ENCODE peak calls at places on chromosome 12, in four cellular contexts. Z, I, F and Y are unnamed samples.

GRCh38 chr12:96208801-96209534 is 14.8 kb downstream of the ELK3 start:
- DNase-seq in Z (no peak), F (no peak), I (no peak), Y (no peak)

GRCh38 chr12:31346211-31346610 is 20.3 kb upstream of the SINHCAF start:
- DNase-seq in F (no peak), I (no peak), Z (no peak), Y (no peak)

GRCh38 chr12:125639826-125640225 is 574.6 kb downstream of the AACS start:
- DNase-seq in F (no peak), Z (no peak), I (no peak), Y (no peak)

GRCh38 chr12:4272976-4273650 is 449 bp upstream of the CCND2 start:
- DNase-seq in I (no peak), F (no peak), Z (peak; percentile 60), Y (no peak)

GRCh38 chr12:105212431-105212830 is 23.5 kb downstream of the APPL2 start:
- DNase-seq in I (no peak), Z (no peak), F (no peak), Y (no peak)

GRCh38 chr12:85260904-85261303 is 19.1 kb upstream of the ALX1 start:
- DNase-seq in I (no peak), F (no peak), Z (no peak), Y (no peak)

GRCh38 chr12:20404576-20405346 is 36.4 kb downstream of the PDE3A start:
- DNase-seq in F (no peak), Z (no peak), I (peak; percentile 45), Y (no peak)

GRCh38 chr12:87676726-87677125 is 352.5 kb downstream of the C12orf50 start:
- DNase-seq in I (no peak), Z (no peak), F (no peak), Y (no peak)

GRCh38 chr12:48105321-48105866 is 485 bp downstream of the SENP1 start:
- DNase-seq in Z (peak; percentile 70), F (peak; percentile 9), I (no peak), Y (peak; percentile 50)

GRCh38 chr12:3551386-3551785 is 60.4 kb downstream of the PRMT8 start:
- DNase-seq in F (no peak), Z (peak; percentile 53), I (peak; percentile 7), Y (no peak)

GRCh38 chr12:77924703-77925102 is 94.0 kb downstream of the NAV3 start:
- DNase-seq in I (no peak), Z (no peak), F (no peak), Y (no peak)

GRCh38 chr12:111314949-111315539 is 53.9 kb downstream of the PHETA1 start:
- DNase-seq in Z (no peak), F (no peak), I (no peak), Y (no peak)

GRCh38 chr12:109432842-109433304 is 44.2 kb downstream of the KCTD10 start:
- DNase-seq in F (peak; percentile 73), I (peak; percentile 98), Z (peak; percentile 89), Y (peak; percentile 70)

GRCh38 chr12:45669093-45669492 is 60.4 kb upstream of the ARID2 start:
- DNase-seq in I (no peak), Z (no peak), F (no peak), Y (no peak)

GRCh38 chr12:128534906-128535305 is 267.9 kb downstream of the TMEM132C start:
- DNase-seq in F (no peak), I (no peak), Z (no peak), Y (no peak)

GRCh38 chr12:130916251-130916911 is 37.3 kb upstream of the ADGRD1 start:
- DNase-seq in Z (no peak), F (no peak), I (peak; percentile 37), Y (no peak)

GRCh38 chr12:10363922-10364838 is 25.7 kb downstream of the KLRK1 start:
- DNase-seq in F (no peak), I (peak; percentile 67), Z (no peak), Y (no peak)

GRCh38 chr12:131615316-131616053 is 95.4 kb upstream of the SFSWAP start:
- DNase-seq in Z (no peak), I (no peak), F (no peak), Y (no peak)

GRCh38 chr12:34287986-34288962 is 266.0 kb downstream of the ALG10 start:
- DNase-seq in I (no peak), F (no peak), Z (no peak), Y (no peak)

GRCh38 chr12:7221486-7221885 is 32.0 kb downstream of the PEX5 start:
- DNase-seq in I (no peak), F (no peak), Z (no peak), Y (no peak)

GRCh38 chr12:2925322-2925995 is 33.7 kb upstream of the TEAD4 start:
- DNase-seq in Z (no peak), I (no peak), F (no peak), Y (no peak)

GRCh38 chr12:19288603-19289244 is 150.6 kb upstream of the AEBP2 start:
- DNase-seq in I (no peak), Z (no peak), F (no peak), Y (no peak)

GRCh38 chr12:51401020-51401419 is 9.8 kb upstream of the GALNT6 start:
- DNase-seq in F (no peak), Z (no peak), I (no peak), Y (no peak)

GRCh38 chr12:107645630-107646333 is 39.8 kb upstream of the PWP1 start:
- DNase-seq in I (no peak), Z (no peak), F (no peak), Y (no peak)

GRCh38 chr12:75086086-75087038 is 123.3 kb downstream of the KCNC2 start:
- DNase-seq in I (no peak), F (no peak), Z (no peak), Y (no peak)

GRCh38 chr12:25518512-25518911 is 34.6 kb downstream of the LMNTD1 start:
- DNase-seq in Z (no peak), F (no peak), I (no peak), Y (no peak)

GRCh38 chr12:47903151-47903611 is 1.6 kb downstream of the VDR start:
- DNase-seq in F (no peak), Z (no peak), I (peak; percentile 79), Y (no peak)